ENCODE peak calls at places on chromosomes 2 and 18, in eight cellular contexts. One of them, this sample, is unnamed.
A peak's percentile ranks its signal among the peaks of the same experiment; 100 is the strongest.

GRCh38 chr2:181682026-181682789 is 1.9 kb upstream of the NEUROD1 start:
- DNase-seq in psoas muscle: no peak
- DNase-seq in right lobe of liver: no peak
- DNase-seq in activated naive CD8-positive, alpha-beta T cell treated with anti-CD3 and anti-CD28 coated beads, Interleukin-2, amount 50 U/mL, for 24 hours: peak; percentile 2
- DNase-seq in naive thymus-derived CD8-positive, alpha-beta T cell: no peak
- DNase-seq in AG04450: no peak
- DNase-seq in tibial artery: no peak
- DNase-seq in putamen: no peak
- DNase-seq in this sample: no peak

GRCh38 chr18:54873884-54874255 is 45.6 kb downstream of the RAB27B start:
- DNase-seq in psoas muscle: no peak
- DNase-seq in right lobe of liver: no peak
- DNase-seq in activated naive CD8-positive, alpha-beta T cell treated with anti-CD3 and anti-CD28 coated beads, Interleukin-2, amount 50 U/mL, for 24 hours: no peak
- DNase-seq in naive thymus-derived CD8-positive, alpha-beta T cell: no peak
- DNase-seq in AG04450: no peak
- DNase-seq in tibial artery: no peak
- DNase-seq in putamen: no peak
- DNase-seq in this sample: no peak

GRCh38 chr2:1581965-1582625 is 162.2 kb downstream of the PXDN start:
- DNase-seq in psoas muscle: no peak
- DNase-seq in right lobe of liver: no peak
- DNase-seq in activated naive CD8-positive, alpha-beta T cell treated with anti-CD3 and anti-CD28 coated beads, Interleukin-2, amount 50 U/mL, for 24 hours: no peak
- DNase-seq in naive thymus-derived CD8-positive, alpha-beta T cell: no peak
- DNase-seq in AG04450: no peak
- DNase-seq in tibial artery: peak; percentile 7
- DNase-seq in putamen: no peak
- DNase-seq in this sample: no peak

GRCh38 chr2:162113088-162113770 is 38.8 kb downstream of the GCG start:
- DNase-seq in psoas muscle: no peak
- DNase-seq in right lobe of liver: no peak
- DNase-seq in activated naive CD8-positive, alpha-beta T cell treated with anti-CD3 and anti-CD28 coated beads, Interleukin-2, amount 50 U/mL, for 24 hours: no peak
- DNase-seq in naive thymus-derived CD8-positive, alpha-beta T cell: no peak
- DNase-seq in AG04450: no peak
- DNase-seq in tibial artery: no peak
- DNase-seq in putamen: no peak
- DNase-seq in this sample: peak; percentile 7

GRCh38 chr2:130828461-130828860 is 8.3 kb upstream of the ARHGEF4 start:
- DNase-seq in psoas muscle: no peak
- DNase-seq in right lobe of liver: peak; percentile 23
- DNase-seq in activated naive CD8-positive, alpha-beta T cell treated with anti-CD3 and anti-CD28 coated beads, Interleukin-2, amount 50 U/mL, for 24 hours: no peak
- DNase-seq in naive thymus-derived CD8-positive, alpha-beta T cell: peak; percentile 37
- DNase-seq in AG04450: no peak
- DNase-seq in tibial artery: no peak
- DNase-seq in putamen: no peak
- DNase-seq in this sample: no peak

GRCh38 chr18:46950064-46950656 is 32.8 kb downstream of the KATNAL2 start:
- DNase-seq in psoas muscle: no peak
- DNase-seq in right lobe of liver: no peak
- DNase-seq in activated naive CD8-positive, alpha-beta T cell treated with anti-CD3 and anti-CD28 coated beads, Interleukin-2, amount 50 U/mL, for 24 hours: no peak
- DNase-seq in naive thymus-derived CD8-positive, alpha-beta T cell: no peak
- DNase-seq in AG04450: no peak
- DNase-seq in tibial artery: no peak
- DNase-seq in putamen: no peak
- DNase-seq in this sample: no peak

GRCh38 chr2:31083204-31083993 is 54.8 kb downstream of the GALNT14 start:
- DNase-seq in psoas muscle: no peak
- DNase-seq in right lobe of liver: no peak
- DNase-seq in activated naive CD8-positive, alpha-beta T cell treated with anti-CD3 and anti-CD28 coated beads, Interleukin-2, amount 50 U/mL, for 24 hours: no peak
- DNase-seq in naive thymus-derived CD8-positive, alpha-beta T cell: no peak
- DNase-seq in AG04450: no peak
- DNase-seq in tibial artery: no peak
- DNase-seq in putamen: no peak
- DNase-seq in this sample: no peak

GRCh38 chr2:101796825-101797600 is 99.5 kb downstream of the MAP4K4 start:
- DNase-seq in psoas muscle: no peak
- DNase-seq in right lobe of liver: no peak
- DNase-seq in activated naive CD8-positive, alpha-beta T cell treated with anti-CD3 and anti-CD28 coated beads, Interleukin-2, amount 50 U/mL, for 24 hours: no peak
- DNase-seq in naive thymus-derived CD8-positive, alpha-beta T cell: no peak
- DNase-seq in AG04450: no peak
- DNase-seq in tibial artery: no peak
- DNase-seq in putamen: no peak
- DNase-seq in this sample: no peak

GRCh38 chr2:177830881-177831386 is 241.6 kb downstream of the PDE11A start:
- DNase-seq in psoas muscle: no peak
- DNase-seq in right lobe of liver: no peak
- DNase-seq in activated naive CD8-positive, alpha-beta T cell treated with anti-CD3 and anti-CD28 coated beads, Interleukin-2, amount 50 U/mL, for 24 hours: no peak
- DNase-seq in naive thymus-derived CD8-positive, alpha-beta T cell: no peak
- DNase-seq in AG04450: no peak
- DNase-seq in tibial artery: no peak
- DNase-seq in putamen: no peak
- DNase-seq in this sample: no peak

GRCh38 chr2:64876137-64876647 is 113.0 kb upstream of the SLC1A4 start:
- DNase-seq in psoas muscle: no peak
- DNase-seq in right lobe of liver: no peak
- DNase-seq in activated naive CD8-positive, alpha-beta T cell treated with anti-CD3 and anti-CD28 coated beads, Interleukin-2, amount 50 U/mL, for 24 hours: no peak
- DNase-seq in naive thymus-derived CD8-positive, alpha-beta T cell: no peak
- DNase-seq in AG04450: no peak
- DNase-seq in tibial artery: peak; percentile 76
- DNase-seq in putamen: no peak
- DNase-seq in this sample: peak; percentile 71

GRCh38 chr2:218029366-218030360 is 26.9 kb upstream of the TNS1 start:
- DNase-seq in psoas muscle: no peak
- DNase-seq in right lobe of liver: no peak
- DNase-seq in activated naive CD8-positive, alpha-beta T cell treated with anti-CD3 and anti-CD28 coated beads, Interleukin-2, amount 50 U/mL, for 24 hours: no peak
- DNase-seq in naive thymus-derived CD8-positive, alpha-beta T cell: no peak
- DNase-seq in AG04450: no peak
- DNase-seq in tibial artery: peak; percentile 63
- DNase-seq in putamen: no peak
- DNase-seq in this sample: peak; percentile 26

GRCh38 chr2:172404824-172405223 is 22.6 kb upstream of the ITGA6 start:
- DNase-seq in psoas muscle: no peak
- DNase-seq in right lobe of liver: no peak
- DNase-seq in activated naive CD8-positive, alpha-beta T cell treated with anti-CD3 and anti-CD28 coated beads, Interleukin-2, amount 50 U/mL, for 24 hours: no peak
- DNase-seq in naive thymus-derived CD8-positive, alpha-beta T cell: no peak
- DNase-seq in AG04450: peak; percentile 67
- DNase-seq in tibial artery: no peak
- DNase-seq in putamen: peak; percentile 24
- DNase-seq in this sample: peak; percentile 91

GRCh38 chr2:12048551-12048950 is 302.1 kb downstream of the LPIN1 start:
- DNase-seq in psoas muscle: no peak
- DNase-seq in right lobe of liver: no peak
- DNase-seq in activated naive CD8-positive, alpha-beta T cell treated with anti-CD3 and anti-CD28 coated beads, Interleukin-2, amount 50 U/mL, for 24 hours: no peak
- DNase-seq in naive thymus-derived CD8-positive, alpha-beta T cell: no peak
- DNase-seq in AG04450: no peak
- DNase-seq in tibial artery: no peak
- DNase-seq in putamen: no peak
- DNase-seq in this sample: no peak

GRCh38 chr2:20224191-20224715 is 677 bp downstream of the SDC1 start:
- DNase-seq in psoas muscle: no peak
- DNase-seq in right lobe of liver: no peak
- DNase-seq in activated naive CD8-positive, alpha-beta T cell treated with anti-CD3 and anti-CD28 coated beads, Interleukin-2, amount 50 U/mL, for 24 hours: no peak
- DNase-seq in naive thymus-derived CD8-positive, alpha-beta T cell: peak; percentile 16
- DNase-seq in AG04450: no peak
- DNase-seq in tibial artery: no peak
- DNase-seq in putamen: no peak
- DNase-seq in this sample: no peak

GRCh38 chr2:141703506-141703905 is 427.3 kb downstream of the LRP1B start:
- DNase-seq in psoas muscle: no peak
- DNase-seq in right lobe of liver: no peak
- DNase-seq in activated naive CD8-positive, alpha-beta T cell treated with anti-CD3 and anti-CD28 coated beads, Interleukin-2, amount 50 U/mL, for 24 hours: no peak
- DNase-seq in naive thymus-derived CD8-positive, alpha-beta T cell: no peak
- DNase-seq in AG04450: no peak
- DNase-seq in tibial artery: no peak
- DNase-seq in putamen: no peak
- DNase-seq in this sample: no peak

GRCh38 chr2:218964041-218964771 is 4.7 kb downstream of the CDK5R2 start:
- DNase-seq in psoas muscle: no peak
- DNase-seq in right lobe of liver: no peak
- DNase-seq in activated naive CD8-positive, alpha-beta T cell treated with anti-CD3 and anti-CD28 coated beads, Interleukin-2, amount 50 U/mL, for 24 hours: no peak
- DNase-seq in naive thymus-derived CD8-positive, alpha-beta T cell: no peak
- DNase-seq in AG04450: peak; percentile 65
- DNase-seq in tibial artery: peak; percentile 24
- DNase-seq in putamen: no peak
- DNase-seq in this sample: peak; percentile 92

GRCh38 chr2:32838949-32839348 is 107.8 kb upstream of the LTBP1 start:
- DNase-seq in psoas muscle: no peak
- DNase-seq in right lobe of liver: no peak
- DNase-seq in activated naive CD8-positive, alpha-beta T cell treated with anti-CD3 and anti-CD28 coated beads, Interleukin-2, amount 50 U/mL, for 24 hours: no peak
- DNase-seq in naive thymus-derived CD8-positive, alpha-beta T cell: no peak
- DNase-seq in AG04450: no peak
- DNase-seq in tibial artery: no peak
- DNase-seq in putamen: no peak
- DNase-seq in this sample: no peak

GRCh38 chr18:25351773-25352628 is at the start of gene ZNF521:
- DNase-seq in psoas muscle: peak; percentile 88
- DNase-seq in right lobe of liver: peak; percentile 70
- DNase-seq in activated naive CD8-positive, alpha-beta T cell treated with anti-CD3 and anti-CD28 coated beads, Interleukin-2, amount 50 U/mL, for 24 hours: peak; percentile 56
- DNase-seq in naive thymus-derived CD8-positive, alpha-beta T cell: peak; percentile 65
- DNase-seq in AG04450: peak; percentile 59
- DNase-seq in tibial artery: peak; percentile 92
- DNase-seq in putamen: peak; percentile 91
- DNase-seq in this sample: peak; percentile 92

GRCh38 chr2:64104944-64105343 is 39.3 kb downstream of the PELI1 start:
- DNase-seq in psoas muscle: no peak
- DNase-seq in right lobe of liver: no peak
- DNase-seq in activated naive CD8-positive, alpha-beta T cell treated with anti-CD3 and anti-CD28 coated beads, Interleukin-2, amount 50 U/mL, for 24 hours: no peak
- DNase-seq in naive thymus-derived CD8-positive, alpha-beta T cell: no peak
- DNase-seq in AG04450: no peak
- DNase-seq in tibial artery: no peak
- DNase-seq in putamen: no peak
- DNase-seq in this sample: no peak

GRCh38 chr2:223805008-223805407 is 32.4 kb downstream of the AP1S3 start:
- DNase-seq in psoas muscle: no peak
- DNase-seq in right lobe of liver: no peak
- DNase-seq in activated naive CD8-positive, alpha-beta T cell treated with anti-CD3 and anti-CD28 coated beads, Interleukin-2, amount 50 U/mL, for 24 hours: no peak
- DNase-seq in naive thymus-derived CD8-positive, alpha-beta T cell: no peak
- DNase-seq in AG04450: no peak
- DNase-seq in tibial artery: no peak
- DNase-seq in putamen: no peak
- DNase-seq in this sample: no peak

This sample was measured in IMR-90.